ENCODE peak calls at places on chromosomes 4 and X, in six cellular contexts. D, F, C, S, L and U are unnamed samples.

GRCh38 chr4:113117346-113117677 is 67.9 kb downstream of the ANK2 start:
- DNase-seq in L (no peak), D (no peak), C (no peak), S (no peak), F (no peak), U (no peak)

GRCh38 chrX:13223868-13224555 is 95.8 kb downstream of the ATXN3L start:
- DNase-seq in D (no peak), S (no peak), L (peak; percentile 39), C (peak; percentile 85), F (no peak), U (peak; percentile 91)

GRCh38 chr4:120568736-120569135 is 353.8 kb downstream of the PRDM5 start:
- DNase-seq in D (no peak), S (no peak), C (no peak), L (no peak), F (no peak), U (no peak)

GRCh38 chrX:81259714-81260395 is 58.0 kb downstream of the SH3BGRL start:
- DNase-seq in S (no peak), C (no peak), L (no peak), F (no peak), D (no peak), U (no peak)

GRCh38 chrX:3346436-3347329 is at the start of gene MXRA5:
- DNase-seq in D (no peak), F (no peak), S (no peak), L (no peak), C (no peak), U (no peak)

GRCh38 chr4:89661490-89661889 is 175.5 kb downstream of the SNCA start:
- DNase-seq in S (no peak), L (no peak), F (no peak), C (no peak), D (no peak), U (peak; percentile 37)

GRCh38 chr4:47209833-47210232 is 178.5 kb downstream of the GABRB1 start:
- DNase-seq in C (no peak), L (no peak), D (no peak), S (no peak), F (no peak), U (no peak)

GRCh38 chrX:16628954-16629595 is 20.9 kb upstream of the S100G start:
- DNase-seq in F (no peak), L (no peak), D (no peak), C (no peak), S (peak; percentile 55), U (no peak)

GRCh38 chrX:48685416-48685815 is 1.8 kb downstream of the WAS start:
- DNase-seq in S (no peak), D (no peak), C (no peak), F (no peak), L (no peak), U (no peak)

GRCh38 chrX:70960728-70961127 is 29.8 kb upstream of the SLC7A3 start:
- DNase-seq in S (no peak), D (no peak), L (no peak), F (peak; percentile 30), C (peak; percentile 16), U (no peak)

GRCh38 chr4:2565533-2565932 is 29.1 kb downstream of the FAM193A start:
- DNase-seq in S (no peak), C (no peak), F (no peak), D (no peak), L (no peak), U (no peak)

GRCh38 chr4:2558301-2558700 is 21.9 kb downstream of the FAM193A start:
- DNase-seq in L (no peak), S (no peak), F (no peak), C (no peak), D (no peak), U (no peak)

GRCh38 chr4:2560167-2560566 is 23.7 kb downstream of the FAM193A start:
- DNase-seq in S (no peak), C (no peak), D (no peak), F (no peak), L (no peak), U (no peak)
- TF ChIP-seq MYC in S (no peak), C (no peak), D (no peak), F (no peak), L (no peak), U (no peak)

GRCh38 chr4:166280642-166281041 is 407.6 kb downstream of the TLL1 start:
- DNase-seq in C (no peak), F (no peak), S (no peak), L (no peak), D (no peak), U (no peak)

GRCh38 chr4:166284221-166284620 is 411.2 kb downstream of the TLL1 start:
- DNase-seq in L (no peak), C (no peak), D (no peak), S (no peak), F (no peak), U (no peak)

GRCh38 chr4:166277851-166278250 is 404.8 kb downstream of the TLL1 start:
- DNase-seq in S (no peak), L (no peak), F (no peak), D (no peak), C (no peak), U (no peak)

GRCh38 chr4:166279261-166279660 is 406.2 kb downstream of the TLL1 start:
- DNase-seq in D (no peak), F (no peak), C (no peak), L (no peak), S (no peak), U (no peak)

GRCh38 chr4:166282081-166282770 is 409.2 kb downstream of the TLL1 start:
- DNase-seq in D (no peak), F (no peak), L (no peak), C (peak; percentile 4), S (no peak), U (no peak)
- TF ChIP-seq MYC in D (no peak), F (no peak), L (no peak), C (no peak), S (no peak), U (no peak)

GRCh38 chr4:77240469-77241066 is 83.6 kb downstream of the CCNG2 start:
- DNase-seq in C (peak; percentile 39), F (peak; percentile 61), D (no peak), S (peak; percentile 77), L (peak; percentile 43), U (peak; percentile 56)
- TF ChIP-seq MYC in C (no peak), F (no peak), D (no peak), S (no peak), L (no peak), U (no peak)

GRCh38 chrX:21728276-21728968 is 29.5 kb downstream of the SMPX start:
- DNase-seq in L (no peak), S (no peak), F (no peak), D (no peak), C (no peak), U (no peak)

GRCh38 chrX:21725916-21726315 is 32.0 kb downstream of the SMPX start:
- DNase-seq in C (no peak), S (no peak), L (no peak), D (no peak), F (no peak), U (no peak)

GRCh38 chrX:21723814-21724213 is 34.1 kb downstream of the SMPX start:
- DNase-seq in F (no peak), D (no peak), C (no peak), S (no peak), L (no peak), U (no peak)

GRCh38 chrX:21723097-21723496 is 34.8 kb downstream of the SMPX start:
- DNase-seq in L (no peak), F (peak; percentile 7), C (no peak), D (no peak), S (no peak), U (no peak)

DNA sequence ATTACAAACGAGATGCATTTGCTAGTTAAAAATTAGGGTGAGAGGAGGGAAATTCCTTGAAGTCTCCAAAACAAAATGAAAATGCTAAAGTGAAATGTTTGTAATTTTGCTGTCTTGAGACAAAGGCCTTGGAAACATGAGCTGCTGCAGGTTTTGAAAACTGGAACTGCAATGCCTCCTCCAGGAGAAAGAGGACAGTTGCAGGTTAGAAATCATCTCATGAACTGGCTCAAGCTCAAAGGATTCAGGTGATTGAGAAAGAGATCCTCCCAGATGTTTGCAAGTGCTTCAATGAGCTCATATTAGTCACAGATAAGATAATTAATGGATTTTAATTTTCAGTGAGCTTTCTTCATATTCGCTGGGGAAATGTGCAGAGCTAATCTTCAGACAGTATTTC is 32.4 kb downstream of the SMPX start:
- DNase-seq in C (peak; percentile 45), L (peak; percentile 27), S (peak; percentile 7), F (peak; percentile 23), D (no peak), U (no peak)
- TF ChIP-seq MYC in C (no peak), L (no peak), S (no peak), F (no peak), D (no peak), U (no peak)

DNA sequence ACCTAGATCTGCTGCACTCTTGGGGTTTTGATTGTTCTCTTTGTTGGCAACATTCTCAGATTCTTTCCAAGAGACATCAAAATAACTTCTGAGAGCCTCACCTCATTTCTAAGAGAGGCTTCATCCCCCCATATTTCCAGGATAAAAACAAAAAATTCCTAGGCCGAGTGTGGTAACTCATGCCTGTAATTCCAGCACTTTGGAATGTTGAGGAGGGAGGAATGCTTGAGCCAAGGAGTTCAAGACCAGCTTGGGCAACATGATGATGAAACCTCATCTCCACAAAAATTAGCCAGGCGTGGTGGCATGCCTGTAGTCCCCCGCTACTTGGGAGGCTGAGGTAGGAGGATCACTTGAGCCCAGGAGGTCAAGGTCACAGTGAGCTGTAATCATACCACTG is 477.0 kb downstream of the INPP4B start:
- DNase-seq in C (no peak), F (no peak), S (no peak), L (no peak), D (no peak), U (no peak)
- TF ChIP-seq MYC in C (no peak), F (no peak), S (no peak), L (no peak), D (no peak), U (no peak)